ENCODE peak calls at places on chromosomes 12 and 14, in four cellular contexts. One of them, this sample, is unnamed.

GRCh38 chr14:22613736-22614239 is 15.7 kb downstream of the ABHD4 start:
- DNase-seq in adrenal gland: no peak
- DNase-seq in left ventricle myocardium inferior: no peak
- DNase-seq in heart right ventricle: no peak
- DNase-seq in this sample: no peak

GRCh38 chr12:105960319-105961076 is 178.3 kb downstream of the NUAK1 start:
- DNase-seq in adrenal gland: no peak
- DNase-seq in left ventricle myocardium inferior: no peak
- DNase-seq in heart right ventricle: no peak
- DNase-seq in this sample: no peak

GRCh38 chr14:19851365-19851764 is 23.6 kb upstream of the OR4K2 start:
- DNase-seq in adrenal gland: no peak
- DNase-seq in left ventricle myocardium inferior: no peak
- DNase-seq in heart right ventricle: no peak
- DNase-seq in this sample: no peak

GRCh38 chr14:74502236-74503019 is 8.9 kb downstream of the ISCA2 start:
- DNase-seq in adrenal gland: no peak
- DNase-seq in left ventricle myocardium inferior: no peak
- DNase-seq in heart right ventricle: no peak
- DNase-seq in this sample: no peak

GRCh38 chr14:63773504-63773903 is 45.6 kb upstream of the SGPP1 start:
- DNase-seq in adrenal gland: no peak
- DNase-seq in left ventricle myocardium inferior: no peak
- DNase-seq in heart right ventricle: no peak
- DNase-seq in this sample: no peak

GRCh38 chr12:75862692-75863471 is 168.7 kb downstream of the PHLDA1 start:
- DNase-seq in adrenal gland: no peak
- DNase-seq in left ventricle myocardium inferior: no peak
- DNase-seq in heart right ventricle: no peak
- DNase-seq in this sample: no peak

GRCh38 chr14:93789366-93790130 is 1.3 kb upstream of the PRIMA1 start:
- DNase-seq in adrenal gland: no peak
- DNase-seq in left ventricle myocardium inferior: no peak
- DNase-seq in heart right ventricle: no peak
- DNase-seq in this sample: no peak

GRCh38 chr12:103530352-103530751 is 34.6 kb upstream of the C12orf42 start:
- DNase-seq in adrenal gland: no peak
- DNase-seq in left ventricle myocardium inferior: no peak
- DNase-seq in heart right ventricle: no peak
- DNase-seq in this sample: no peak

GRCh38 chr14:89304972-89305703 is 111.9 kb downstream of the FOXN3 start:
- DNase-seq in adrenal gland: peak; percentile 51
- DNase-seq in left ventricle myocardium inferior: no peak
- DNase-seq in heart right ventricle: no peak
- DNase-seq in this sample: peak; percentile 24

GRCh38 chr12:122203968-122204828 is 689 bp downstream of the B3GNT4 start:
- DNase-seq in adrenal gland: no peak
- DNase-seq in left ventricle myocardium inferior: no peak
- DNase-seq in heart right ventricle: no peak
- DNase-seq in this sample: no peak

GRCh38 chr12:89882051-89882450 is 173.4 kb upstream of the ATP2B1 start:
- DNase-seq in adrenal gland: no peak
- DNase-seq in left ventricle myocardium inferior: no peak
- DNase-seq in heart right ventricle: no peak
- DNase-seq in this sample: no peak

GRCh38 chr12:52975820-52976573 is 27.1 kb downstream of the KRT18 start:
- DNase-seq in adrenal gland: no peak
- DNase-seq in left ventricle myocardium inferior: no peak
- DNase-seq in heart right ventricle: peak; percentile 37
- DNase-seq in this sample: peak; percentile 67

GRCh38 chr14:103294091-103294490 is 39.9 kb upstream of the EIF5 start:
- DNase-seq in adrenal gland: no peak
- DNase-seq in left ventricle myocardium inferior: no peak
- DNase-seq in heart right ventricle: no peak
- DNase-seq in this sample: no peak

GRCh38 chr14:62897057-62897456 is 148.2 kb downstream of the KCNH5 start:
- DNase-seq in adrenal gland: no peak
- DNase-seq in left ventricle myocardium inferior: no peak
- DNase-seq in heart right ventricle: no peak
- DNase-seq in this sample: no peak

GRCh38 chr14:22513066-22513812 is 75.8 kb downstream of the DAD1 start:
- DNase-seq in adrenal gland: no peak
- DNase-seq in left ventricle myocardium inferior: no peak
- DNase-seq in heart right ventricle: no peak
- DNase-seq in this sample: no peak

GRCh38 chr14:51511265-51511664 is 140.4 kb upstream of the FRMD6 start:
- DNase-seq in adrenal gland: no peak
- DNase-seq in left ventricle myocardium inferior: no peak
- DNase-seq in heart right ventricle: no peak
- DNase-seq in this sample: no peak

GRCh38 chr12:5964913-5965900 is 20.1 kb upstream of the ANO2 start:
- DNase-seq in adrenal gland: no peak
- DNase-seq in left ventricle myocardium inferior: no peak
- DNase-seq in heart right ventricle: no peak
- DNase-seq in this sample: no peak

GRCh38 chr14:55514819-55515470 is 65.1 kb upstream of the KTN1 start:
- DNase-seq in adrenal gland: no peak
- DNase-seq in left ventricle myocardium inferior: no peak
- DNase-seq in heart right ventricle: no peak
- DNase-seq in this sample: no peak

GRCh38 chr14:63854330-63854729 is 1.5 kb downstream of the SYNE2 start:
- DNase-seq in adrenal gland: no peak
- DNase-seq in left ventricle myocardium inferior: no peak
- DNase-seq in heart right ventricle: no peak
- DNase-seq in this sample: no peak

GRCh38 chr14:90576581-90576980 is 179.8 kb downstream of the CALM1 start:
- DNase-seq in adrenal gland: no peak
- DNase-seq in left ventricle myocardium inferior: no peak
- DNase-seq in heart right ventricle: no peak
- DNase-seq in this sample: no peak

GRCh38 chr14:54083549-54084239 is 127.1 kb upstream of the BMP4 start:
- DNase-seq in adrenal gland: no peak
- DNase-seq in left ventricle myocardium inferior: no peak
- DNase-seq in heart right ventricle: no peak
- DNase-seq in this sample: no peak

GRCh38 chr14:90612801-90613200 is 203.4 kb downstream of the TTC7B start:
- DNase-seq in adrenal gland: no peak
- DNase-seq in left ventricle myocardium inferior: no peak
- DNase-seq in heart right ventricle: no peak
- DNase-seq in this sample: no peak

GRCh38 chr14:25237845-25238244 is 187.9 kb upstream of the STXBP6 start:
- DNase-seq in adrenal gland: no peak
- DNase-seq in left ventricle myocardium inferior: no peak
- DNase-seq in heart right ventricle: no peak
- DNase-seq in this sample: peak; percentile 14

GRCh38 chr12:105485321-105485910 is 154.9 kb downstream of the C12orf75 start:
- DNase-seq in adrenal gland: peak; percentile 43
- DNase-seq in left ventricle myocardium inferior: peak; percentile 46
- DNase-seq in heart right ventricle: peak; percentile 25
- DNase-seq in this sample: no peak

GRCh38 chr14:40119765-40120164 is 687.5 kb upstream of the FBXO33 start:
- DNase-seq in adrenal gland: no peak
- DNase-seq in left ventricle myocardium inferior: no peak
- DNase-seq in heart right ventricle: no peak
- DNase-seq in this sample: no peak

GRCh38 chr14:52802597-52802996 is 11.2 kb upstream of the GNPNAT1 start:
- DNase-seq in adrenal gland: no peak
- DNase-seq in left ventricle myocardium inferior: no peak
- DNase-seq in heart right ventricle: no peak
- DNase-seq in this sample: no peak

GRCh38 chr12:67759829-67760228 is 111.3 kb downstream of the DYRK2 start:
- DNase-seq in adrenal gland: no peak
- DNase-seq in left ventricle myocardium inferior: no peak
- DNase-seq in heart right ventricle: no peak
- DNase-seq in this sample: no peak

GRCh38 chr12:92786045-92786444 is 83.3 kb downstream of the PLEKHG7 start:
- DNase-seq in adrenal gland: no peak
- DNase-seq in left ventricle myocardium inferior: no peak
- DNase-seq in heart right ventricle: no peak
- DNase-seq in this sample: no peak

GRCh38 chr12:12983420-12984035 is 16.5 kb downstream of the HEBP1 start:
- DNase-seq in adrenal gland: peak; percentile 26
- DNase-seq in left ventricle myocardium inferior: no peak
- DNase-seq in heart right ventricle: no peak
- DNase-seq in this sample: no peak

GRCh38 chr14:101111620-101112290 is 208.2 kb upstream of the RTL1 start:
- DNase-seq in adrenal gland: peak; percentile 6
- DNase-seq in left ventricle myocardium inferior: no peak
- DNase-seq in heart right ventricle: no peak
- DNase-seq in this sample: no peak

GRCh38 chr12:130477221-130477620 is 139.5 kb downstream of the PIWIL1 start:
- DNase-seq in adrenal gland: no peak
- DNase-seq in left ventricle myocardium inferior: no peak
- DNase-seq in heart right ventricle: no peak
- DNase-seq in this sample: no peak

GRCh38 chr12:54383041-54383609 is 1.4 kb downstream of the ZNF385A start:
- DNase-seq in adrenal gland: no peak
- DNase-seq in left ventricle myocardium inferior: no peak
- DNase-seq in heart right ventricle: no peak
- DNase-seq in this sample: no peak

GRCh38 chr12:132396657-132397056 is 67.3 kb upstream of the GALNT9 start:
- DNase-seq in adrenal gland: no peak
- DNase-seq in left ventricle myocardium inferior: no peak
- DNase-seq in heart right ventricle: no peak
- DNase-seq in this sample: no peak
- H3K27me3 ChIP-seq in adrenal gland: peaks cover 43% of the 10 kb centered on the region
- H3K27me3 ChIP-seq in left ventricle myocardium inferior: peaks cover 86% of the 10 kb centered on the region
- H3K27me3 ChIP-seq in heart right ventricle: peaks cover 52% of the 10 kb centered on the region
- H3K27me3 ChIP-seq in this sample: peaks cover 65% of the 10 kb centered on the region

DNA sequence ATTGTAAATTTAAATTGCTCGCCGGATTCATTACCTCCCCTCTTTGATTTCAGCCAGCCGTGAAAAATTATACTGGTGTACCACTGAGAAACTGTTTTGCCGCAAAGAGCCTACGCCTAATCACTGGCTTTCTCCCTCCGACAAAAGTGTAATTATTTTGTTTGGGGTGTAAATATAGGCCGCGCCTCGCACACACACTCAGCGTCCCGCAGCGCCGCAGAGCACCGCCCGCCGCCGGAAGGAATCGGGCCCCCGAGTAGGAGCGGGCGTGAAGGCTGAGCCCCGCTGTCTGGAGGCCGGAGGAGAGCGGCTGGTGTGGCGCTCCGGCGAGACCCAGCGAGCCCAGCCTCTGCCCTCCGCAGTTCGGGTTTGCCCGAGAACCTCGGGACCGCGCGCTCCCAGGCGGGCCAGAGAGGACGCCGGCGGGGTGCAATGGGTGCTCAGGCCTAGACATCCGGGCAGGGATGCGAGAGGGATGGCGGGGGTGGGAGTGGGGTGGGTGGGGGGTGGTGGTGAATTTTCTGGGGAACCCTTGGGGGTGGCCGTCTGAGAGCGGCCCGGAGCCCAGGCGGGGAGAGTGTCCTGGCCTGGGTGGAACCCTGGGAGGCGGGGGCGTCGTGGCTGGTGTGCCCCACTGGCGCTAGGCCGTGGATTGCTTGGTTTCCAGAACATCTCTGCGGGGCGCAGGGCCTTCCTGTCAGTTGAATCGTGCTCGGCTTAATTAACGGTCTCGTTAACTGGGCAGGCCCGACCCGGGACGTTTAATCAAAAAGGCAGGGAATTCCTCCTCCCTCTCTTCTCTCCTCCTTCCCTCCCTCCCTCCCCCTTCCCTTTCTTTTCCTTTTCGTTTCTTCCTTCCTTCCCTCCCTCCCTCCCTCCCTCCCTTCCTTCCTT is 4.7 kb upstream of the LHX5 start:
- DNase-seq in adrenal gland: no peak
- DNase-seq in left ventricle myocardium inferior: no peak
- DNase-seq in heart right ventricle: no peak
- DNase-seq in this sample: no peak
- H3K27me3 ChIP-seq in adrenal gland: peaks cover 88% of the 10 kb centered on the region
- H3K27me3 ChIP-seq in left ventricle myocardium inferior: peaks cover 98% of the 10 kb centered on the region
- H3K27me3 ChIP-seq in heart right ventricle: peaks cover 98% of the 10 kb centered on the region
- H3K27me3 ChIP-seq in this sample: peaks cover 98% of the 10 kb centered on the region

GRCh38 chr12:112782921-112783320 is 8.6 kb upstream of the RPH3A start:
- DNase-seq in adrenal gland: no peak
- DNase-seq in left ventricle myocardium inferior: no peak
- DNase-seq in heart right ventricle: no peak
- DNase-seq in this sample: no peak

GRCh38 chr12:112778400-112778799 is 13.1 kb upstream of the RPH3A start:
- DNase-seq in adrenal gland: no peak
- DNase-seq in left ventricle myocardium inferior: no peak
- DNase-seq in heart right ventricle: no peak
- DNase-seq in this sample: no peak

GRCh38 chr12:112777387-112778025 is 14.0 kb upstream of the RPH3A start:
- DNase-seq in adrenal gland: no peak
- DNase-seq in left ventricle myocardium inferior: no peak
- DNase-seq in heart right ventricle: no peak
- DNase-seq in this sample: no peak

GRCh38 chr12:112781767-112782166 is 9.8 kb upstream of the RPH3A start:
- DNase-seq in adrenal gland: no peak
- DNase-seq in left ventricle myocardium inferior: no peak
- DNase-seq in heart right ventricle: no peak
- DNase-seq in this sample: no peak

GRCh38 chr12:112782250-112782649 is 9.3 kb upstream of the RPH3A start:
- DNase-seq in adrenal gland: no peak
- DNase-seq in left ventricle myocardium inferior: no peak
- DNase-seq in heart right ventricle: no peak
- DNase-seq in this sample: no peak
- H3K27me3 ChIP-seq in adrenal gland: peaks cover 9% of the 10 kb centered on the region
- H3K27me3 ChIP-seq in left ventricle myocardium inferior: peaks cover 66% of the 10 kb centered on the region
- H3K27me3 ChIP-seq in heart right ventricle: peaks cover 22% of the 10 kb centered on the region
- H3K27me3 ChIP-seq in this sample: peaks cover 5% of the 10 kb centered on the region

DNA sequence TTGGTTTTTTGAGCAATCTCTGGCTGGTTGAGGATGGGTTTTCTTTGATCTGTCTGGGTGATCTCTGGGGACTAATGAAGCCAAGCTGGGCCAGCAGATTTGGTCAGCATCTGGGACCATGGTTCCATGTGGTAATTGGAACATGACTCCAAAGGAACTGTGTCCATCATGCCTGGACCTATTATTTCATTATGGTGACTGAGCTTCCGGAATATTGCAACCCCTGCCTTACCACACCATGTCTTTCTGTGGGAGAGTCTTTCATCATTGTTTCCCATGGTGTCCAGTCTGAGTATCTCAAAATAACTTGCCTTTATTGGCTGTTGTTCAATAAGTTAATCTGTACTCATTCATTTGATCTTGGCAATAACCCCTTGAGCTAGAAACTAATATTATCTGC is 624.9 kb upstream of the TBX3 start:
- DNase-seq in adrenal gland: no peak
- DNase-seq in left ventricle myocardium inferior: no peak
- DNase-seq in heart right ventricle: no peak
- DNase-seq in this sample: no peak
- H3K27me3 ChIP-seq in adrenal gland: no peaks in the 10 kb centered on the region
- H3K27me3 ChIP-seq in left ventricle myocardium inferior: peaks cover 13% of the 10 kb centered on the region
- H3K27me3 ChIP-seq in heart right ventricle: no peaks in the 10 kb centered on the region
- H3K27me3 ChIP-seq in this sample: no peaks in the 10 kb centered on the region

GRCh38 chr14:70188608-70189540 is at the start of gene SLC8A3:
- DNase-seq in adrenal gland: peak; percentile 39
- DNase-seq in left ventricle myocardium inferior: no peak
- DNase-seq in heart right ventricle: no peak
- DNase-seq in this sample: no peak
- H3K27me3 ChIP-seq in adrenal gland: peaks cover 19% of the 10 kb centered on the region
- H3K27me3 ChIP-seq in left ventricle myocardium inferior: peaks cover 95% of the 10 kb centered on the region
- H3K27me3 ChIP-seq in heart right ventricle: peaks cover 78% of the 10 kb centered on the region
- H3K27me3 ChIP-seq in this sample: peaks cover 65% of the 10 kb centered on the region

GRCh38 chr12:57475271-57476161 is 4.2 kb downstream of the ARHGAP9 start:
- DNase-seq in adrenal gland: no peak
- DNase-seq in left ventricle myocardium inferior: no peak
- DNase-seq in heart right ventricle: no peak
- DNase-seq in this sample: no peak
- H3K27me3 ChIP-seq in adrenal gland: peaks cover 26% of the 10 kb centered on the region
- H3K27me3 ChIP-seq in left ventricle myocardium inferior: peaks cover 99% of the 10 kb centered on the region
- H3K27me3 ChIP-seq in heart right ventricle: peaks cover 34% of the 10 kb centered on the region
- H3K27me3 ChIP-seq in this sample: peaks cover 78% of the 10 kb centered on the region